ENCODE peak calls at places on chromosomes 6 and 20, in five cellular contexts. One of them, this sample, is unnamed.

GRCh38 chr6:133559926-133560325 is 318.8 kb downstream of the EYA4 start:
- DNase-seq in fibroblast of villous mesenchyme: no peak
- DNase-seq in cardiac fibroblast: no peak
- DNase-seq in heart right ventricle: no peak
- DNase-seq in glutamatergic neuron: no peak
- DNase-seq in this sample: no peak

GRCh38 chr20:59137532-59137931 is 26.1 kb upstream of the ZNF831 start:
- DNase-seq in fibroblast of villous mesenchyme: no peak
- DNase-seq in glutamatergic neuron: no peak
- DNase-seq in cardiac fibroblast: no peak
- DNase-seq in heart right ventricle: peak; percentile 57
- DNase-seq in this sample: no peak

GRCh38 chr20:45995213-45996097 is 13.3 kb upstream of the MMP9 start:
- DNase-seq in cardiac fibroblast: no peak
- DNase-seq in fibroblast of villous mesenchyme: no peak
- DNase-seq in heart right ventricle: no peak
- DNase-seq in glutamatergic neuron: no peak
- DNase-seq in this sample: no peak

GRCh38 chr20:19987046-19987445 is 30.1 kb upstream of the NAA20 start:
- DNase-seq in glutamatergic neuron: no peak
- DNase-seq in fibroblast of villous mesenchyme: no peak
- DNase-seq in cardiac fibroblast: no peak
- DNase-seq in heart right ventricle: no peak
- DNase-seq in this sample: no peak

GRCh38 chr20:951384-952169 is 35.4 kb upstream of the ANGPT4 start:
- DNase-seq in fibroblast of villous mesenchyme: no peak
- DNase-seq in cardiac fibroblast: no peak
- DNase-seq in heart right ventricle: no peak
- DNase-seq in glutamatergic neuron: peak; percentile 76
- DNase-seq in this sample: no peak

GRCh38 chr20:461254-462198 is 807 bp downstream of the TBC1D20 start:
- DNase-seq in cardiac fibroblast: peak; percentile 52
- DNase-seq in glutamatergic neuron: peak; percentile 74
- DNase-seq in heart right ventricle: peak; percentile 33
- DNase-seq in fibroblast of villous mesenchyme: peak; percentile 70
- DNase-seq in this sample: peak; percentile 52

GRCh38 chr6:11366934-11367637 is 134.6 kb upstream of the NEDD9 start:
- DNase-seq in heart right ventricle: no peak
- DNase-seq in cardiac fibroblast: peak; percentile 20
- DNase-seq in glutamatergic neuron: no peak
- DNase-seq in fibroblast of villous mesenchyme: no peak
- DNase-seq in this sample: peak; percentile 64

GRCh38 chr6:28683945-28684538 is 158.4 kb downstream of the GPX5 start:
- DNase-seq in fibroblast of villous mesenchyme: peak; percentile 49
- DNase-seq in cardiac fibroblast: peak; percentile 62
- DNase-seq in glutamatergic neuron: no peak
- DNase-seq in heart right ventricle: no peak
- DNase-seq in this sample: peak; percentile 68

GRCh38 chr20:57397693-57398108 is 6.5 kb downstream of the RBM38 start:
- DNase-seq in fibroblast of villous mesenchyme: no peak
- DNase-seq in heart right ventricle: no peak
- DNase-seq in cardiac fibroblast: no peak
- DNase-seq in glutamatergic neuron: no peak
- DNase-seq in this sample: no peak

GRCh38 chr6:53731906-53732636 is 62.7 kb upstream of the LRRC1 start:
- DNase-seq in heart right ventricle: no peak
- DNase-seq in glutamatergic neuron: no peak
- DNase-seq in fibroblast of villous mesenchyme: peak; percentile 30
- DNase-seq in cardiac fibroblast: no peak
- DNase-seq in this sample: no peak

GRCh38 chr6:22028403-22028802 is 268.4 kb downstream of the PRL start:
- DNase-seq in glutamatergic neuron: no peak
- DNase-seq in fibroblast of villous mesenchyme: no peak
- DNase-seq in heart right ventricle: no peak
- DNase-seq in cardiac fibroblast: no peak
- DNase-seq in this sample: no peak

GRCh38 chr20:23157741-23158140 is 71.6 kb upstream of the CD93 start:
- DNase-seq in heart right ventricle: no peak
- DNase-seq in fibroblast of villous mesenchyme: no peak
- DNase-seq in cardiac fibroblast: no peak
- DNase-seq in glutamatergic neuron: no peak
- DNase-seq in this sample: no peak

GRCh38 chr6:20571261-20571660 is 37.0 kb downstream of the CDKAL1 start:
- DNase-seq in heart right ventricle: no peak
- DNase-seq in cardiac fibroblast: no peak
- DNase-seq in glutamatergic neuron: no peak
- DNase-seq in fibroblast of villous mesenchyme: no peak
- DNase-seq in this sample: no peak

GRCh38 chr6:37618916-37619605 is 78.6 kb downstream of the MDGA1 start:
- DNase-seq in cardiac fibroblast: no peak
- DNase-seq in heart right ventricle: no peak
- DNase-seq in fibroblast of villous mesenchyme: no peak
- DNase-seq in glutamatergic neuron: no peak
- DNase-seq in this sample: no peak

GRCh38 chr6:13263669-13264068 is 64.7 kb downstream of the TBC1D7 start:
- DNase-seq in cardiac fibroblast: no peak
- DNase-seq in fibroblast of villous mesenchyme: no peak
- DNase-seq in glutamatergic neuron: no peak
- DNase-seq in heart right ventricle: no peak
- DNase-seq in this sample: no peak

GRCh38 chr6:2861071-2861821 is 19.6 kb upstream of the SERPINB1 start:
- DNase-seq in glutamatergic neuron: no peak
- DNase-seq in fibroblast of villous mesenchyme: no peak
- DNase-seq in cardiac fibroblast: no peak
- DNase-seq in heart right ventricle: no peak
- DNase-seq in this sample: no peak

GRCh38 chr20:13274311-13274965 is 53.4 kb downstream of the ISM1 start:
- DNase-seq in fibroblast of villous mesenchyme: no peak
- DNase-seq in heart right ventricle: peak; percentile 40
- DNase-seq in glutamatergic neuron: peak; percentile 65
- DNase-seq in cardiac fibroblast: no peak
- DNase-seq in this sample: no peak

GRCh38 chr6:16372029-16372776 is 133.8 kb downstream of the GMPR start:
- DNase-seq in heart right ventricle: no peak
- DNase-seq in fibroblast of villous mesenchyme: no peak
- DNase-seq in cardiac fibroblast: peak; percentile 26
- DNase-seq in glutamatergic neuron: no peak
- DNase-seq in this sample: peak; percentile 29

GRCh38 chr6:42420741-42421140 is 31.0 kb downstream of the TRERF1 start:
- DNase-seq in glutamatergic neuron: no peak
- DNase-seq in heart right ventricle: no peak
- DNase-seq in cardiac fibroblast: no peak
- DNase-seq in fibroblast of villous mesenchyme: no peak
- DNase-seq in this sample: no peak

GRCh38 chr20:14986026-14986655 is 648.7 kb upstream of the FLRT3 start:
- DNase-seq in cardiac fibroblast: peak; percentile 14
- DNase-seq in glutamatergic neuron: no peak
- DNase-seq in fibroblast of villous mesenchyme: peak; percentile 57
- DNase-seq in heart right ventricle: no peak
- DNase-seq in this sample: peak; percentile 33

GRCh38 chr6:137543114-137543513 is 48.9 kb upstream of the OLIG3 start:
- DNase-seq in cardiac fibroblast: no peak
- DNase-seq in glutamatergic neuron: no peak
- DNase-seq in heart right ventricle: no peak
- DNase-seq in fibroblast of villous mesenchyme: no peak
- DNase-seq in this sample: no peak

GRCh38 chr6:13924146-13924948 is 405 bp upstream of the RNF182 start:
- DNase-seq in cardiac fibroblast: peak; percentile 30
- DNase-seq in glutamatergic neuron: peak; percentile 76
- DNase-seq in heart right ventricle: peak; percentile 10
- DNase-seq in fibroblast of villous mesenchyme: peak; percentile 53
- DNase-seq in this sample: peak; percentile 37

GRCh38 chr20:48189177-48189576 is 403.9 kb upstream of the SULF2 start:
- DNase-seq in heart right ventricle: no peak
- DNase-seq in cardiac fibroblast: peak; percentile 62
- DNase-seq in fibroblast of villous mesenchyme: peak; percentile 52
- DNase-seq in glutamatergic neuron: no peak
- DNase-seq in this sample: peak; percentile 56

GRCh38 chr20:38692436-38693411 is 31.6 kb upstream of the SLC32A1 start:
- DNase-seq in fibroblast of villous mesenchyme: peak; percentile 73
- DNase-seq in heart right ventricle: peak; percentile 63
- DNase-seq in cardiac fibroblast: peak; percentile 71
- DNase-seq in glutamatergic neuron: no peak
- DNase-seq in this sample: peak; percentile 82

GRCh38 chr6:78561015-78561414 is 306.3 kb upstream of the IRAK1BP1 start:
- DNase-seq in glutamatergic neuron: no peak
- DNase-seq in fibroblast of villous mesenchyme: no peak
- DNase-seq in heart right ventricle: no peak
- DNase-seq in cardiac fibroblast: no peak
- DNase-seq in this sample: peak; percentile 3

GRCh38 chr6:40308533-40309306 is 278.4 kb downstream of the LRFN2 start:
- DNase-seq in glutamatergic neuron: peak; percentile 91
- DNase-seq in heart right ventricle: peak; percentile 55
- DNase-seq in fibroblast of villous mesenchyme: peak; percentile 31
- DNase-seq in cardiac fibroblast: peak; percentile 51
- DNase-seq in this sample: peak; percentile 49

GRCh38 chr20:55500130-55500529 is 505.2 kb downstream of the CBLN4 start:
- DNase-seq in heart right ventricle: no peak
- DNase-seq in glutamatergic neuron: no peak
- DNase-seq in cardiac fibroblast: no peak
- DNase-seq in fibroblast of villous mesenchyme: no peak
- DNase-seq in this sample: no peak

GRCh38 chr20:50224553-50225255 is 34.1 kb downstream of the CEBPB start:
- DNase-seq in heart right ventricle: peak; percentile 68
- DNase-seq in fibroblast of villous mesenchyme: peak; percentile 96
- DNase-seq in cardiac fibroblast: peak; percentile 96
- DNase-seq in glutamatergic neuron: no peak
- DNase-seq in this sample: peak; percentile 94

GRCh38 chr6:46022110-46022948 is 6.7 kb upstream of the CLIC5 start:
- DNase-seq in heart right ventricle: no peak
- DNase-seq in fibroblast of villous mesenchyme: no peak
- DNase-seq in glutamatergic neuron: no peak
- DNase-seq in cardiac fibroblast: no peak
- DNase-seq in this sample: no peak

GRCh38 chr6:145025488-145025887 is 709.8 kb downstream of the EPM2A start:
- DNase-seq in cardiac fibroblast: no peak
- DNase-seq in fibroblast of villous mesenchyme: no peak
- DNase-seq in heart right ventricle: no peak
- DNase-seq in glutamatergic neuron: no peak
- DNase-seq in this sample: no peak

GRCh38 chr20:17967595-17968365 is 814 bp downstream of the SNX5 start:
- DNase-seq in cardiac fibroblast: peak; percentile 59
- DNase-seq in fibroblast of villous mesenchyme: peak; percentile 76
- DNase-seq in heart right ventricle: peak; percentile 37
- DNase-seq in glutamatergic neuron: no peak
- DNase-seq in this sample: peak; percentile 62

GRCh38 chr6:46296586-46296985 is 125.8 kb upstream of the ENPP5 start:
- DNase-seq in heart right ventricle: no peak
- DNase-seq in glutamatergic neuron: no peak
- DNase-seq in cardiac fibroblast: no peak
- DNase-seq in fibroblast of villous mesenchyme: peak; percentile 64
- DNase-seq in this sample: no peak

GRCh38 chr6:158758941-158759479 is 60.2 kb downstream of the EZR start:
- DNase-seq in heart right ventricle: no peak
- DNase-seq in cardiac fibroblast: no peak
- DNase-seq in fibroblast of villous mesenchyme: no peak
- DNase-seq in glutamatergic neuron: no peak
- DNase-seq in this sample: no peak

GRCh38 chr6:3226422-3227362 is 761 bp downstream of the TUBB2B start:
- DNase-seq in cardiac fibroblast: peak; percentile 8
- DNase-seq in glutamatergic neuron: peak; percentile 56
- DNase-seq in heart right ventricle: no peak
- DNase-seq in fibroblast of villous mesenchyme: peak; percentile 39
- DNase-seq in this sample: no peak

DNA sequence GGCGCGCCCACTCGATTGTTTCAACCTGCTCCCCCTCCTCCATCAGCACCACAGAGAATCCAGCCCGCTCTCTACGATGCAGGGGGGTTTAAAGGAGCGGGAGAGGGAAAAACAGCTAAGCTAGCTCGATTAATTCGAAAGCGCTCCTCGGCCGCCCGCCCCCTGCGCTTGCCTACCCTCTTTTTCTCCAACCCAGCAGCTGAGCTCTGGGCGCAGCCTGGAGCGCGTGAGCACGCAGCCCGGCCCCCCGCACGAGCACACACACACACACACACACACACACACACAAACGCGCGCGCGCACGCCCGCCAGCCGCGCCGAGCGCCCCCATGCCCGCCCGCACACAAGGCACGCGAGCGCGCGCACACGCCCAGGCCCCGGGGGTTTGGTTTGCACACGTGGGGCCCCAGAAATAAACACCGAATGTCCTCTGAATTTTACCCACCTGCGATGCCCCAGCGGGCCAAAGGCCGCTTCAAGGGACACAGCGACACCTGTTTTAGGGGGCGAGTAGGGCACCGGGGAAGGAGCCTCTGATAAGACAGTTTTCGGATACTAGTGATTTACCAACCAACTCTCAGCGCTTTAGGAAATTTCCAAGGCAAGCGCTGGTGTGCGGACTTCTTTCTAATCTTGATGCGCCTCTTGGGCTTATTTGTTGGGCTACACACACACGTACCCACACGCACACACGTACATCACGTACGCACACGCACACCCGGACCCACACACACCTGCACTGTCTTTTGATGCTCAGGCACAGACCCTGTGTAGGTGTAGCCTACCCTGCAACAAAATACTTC is 787 bp upstream of the NRN1 start:
- DNase-seq in cardiac fibroblast: no peak
- DNase-seq in heart right ventricle: peak; percentile 38
- DNase-seq in glutamatergic neuron: peak; percentile 77
- DNase-seq in fibroblast of villous mesenchyme: no peak
- DNase-seq in this sample: no peak
- TF ChIP-seq CTCF in cardiac fibroblast: no peak
- TF ChIP-seq CTCF in heart right ventricle: no peak
- TF ChIP-seq CTCF in glutamatergic neuron: peak; percentile 26
- TF ChIP-seq CTCF in fibroblast of villous mesenchyme: no peak
- TF ChIP-seq CTCF in this sample: no peak

DNA sequence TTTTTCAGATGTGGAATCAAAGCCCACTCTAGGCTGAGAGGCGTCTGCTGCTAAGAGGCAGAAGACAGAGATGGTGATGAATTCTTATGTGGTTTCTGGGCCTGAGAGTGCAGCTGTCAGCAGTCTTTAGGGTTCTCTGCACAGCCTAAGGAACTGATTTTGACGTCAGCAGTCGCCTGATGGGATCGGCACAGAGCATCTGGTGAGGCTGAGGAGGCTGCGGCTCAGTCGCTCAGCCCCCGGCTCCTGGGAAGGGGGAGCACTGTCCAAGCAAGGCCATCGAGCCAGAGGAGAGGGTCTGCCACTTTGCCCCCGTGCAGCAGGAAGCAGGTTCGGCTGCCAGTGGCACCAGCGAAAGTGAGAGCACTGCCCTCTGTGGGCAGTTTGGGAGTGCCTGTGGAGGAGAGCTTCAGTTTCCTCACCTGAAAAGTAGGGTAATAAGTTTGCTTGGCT is 92.5 kb downstream of the TCP11 start:
- DNase-seq in fibroblast of villous mesenchyme: peak; percentile 98
- DNase-seq in heart right ventricle: peak; percentile 55
- DNase-seq in cardiac fibroblast: peak; percentile 77
- DNase-seq in glutamatergic neuron: peak; percentile 78
- DNase-seq in this sample: peak; percentile 68
- TF ChIP-seq CTCF in fibroblast of villous mesenchyme: peak; percentile 37
- TF ChIP-seq CTCF in heart right ventricle: no peak
- TF ChIP-seq CTCF in cardiac fibroblast: peak; percentile 11
- TF ChIP-seq CTCF in glutamatergic neuron: no peak
- TF ChIP-seq CTCF in this sample: peak; percentile 47

GRCh38 chr6:122180132-122180531 is 219.3 kb upstream of the HSF2 start:
- DNase-seq in heart right ventricle: no peak
- DNase-seq in fibroblast of villous mesenchyme: peak; percentile 32
- DNase-seq in glutamatergic neuron: no peak
- DNase-seq in cardiac fibroblast: no peak
- DNase-seq in this sample: no peak
- TF ChIP-seq CTCF in heart right ventricle: no peak
- TF ChIP-seq CTCF in fibroblast of villous mesenchyme: peak; percentile 45
- TF ChIP-seq CTCF in glutamatergic neuron: no peak
- TF ChIP-seq CTCF in cardiac fibroblast: no peak
- TF ChIP-seq CTCF in this sample: no peak

GRCh38 chr20:34536798-34537394 is 20.7 kb downstream of the DYNLRB1 start:
- DNase-seq in fibroblast of villous mesenchyme: peak; percentile 39
- DNase-seq in heart right ventricle: peak; percentile 61
- DNase-seq in glutamatergic neuron: peak; percentile 77
- DNase-seq in cardiac fibroblast: peak; percentile 55
- DNase-seq in this sample: peak; percentile 49
- TF ChIP-seq CTCF in fibroblast of villous mesenchyme: peak; percentile 48
- TF ChIP-seq CTCF in heart right ventricle: peak; percentile 28
- TF ChIP-seq CTCF in glutamatergic neuron: peak; percentile 48
- TF ChIP-seq CTCF in cardiac fibroblast: peak; percentile 69
- TF ChIP-seq CTCF in this sample: peak; percentile 46